ENCODE peak calls at places on chromosomes 2 and 18, in nine cellular contexts. J is GM23338, W is GM23248, F is HCT116, U is neural progenitor cell, Y is hepatocyte, Z is PC-3, R is MM.1S, P is SK-N-SH. C is an unnamed sample.

GRCh38 chr2:10501980-10502802 is 54.1 kb upstream of the ODC1 start:
- DNase-seq in R (no peak), P (no peak), W (no peak), U (no peak), J (no peak), Y (no peak), F (no peak), Z (no peak), C (no peak)

GRCh38 chr2:74843371-74844298 is 9.7 kb downstream of the HK2 start:
- DNase-seq in Y (peak; percentile 76), U (no peak), W (peak; percentile 87), Z (peak; percentile 82), P (no peak), F (no peak), R (peak; percentile 79), J (no peak), C (peak; percentile 39)

GRCh38 chr2:53787255-53787910 is 539 bp downstream of the ERLEC1 start:
- DNase-seq in J (peak; percentile 8), Z (peak; percentile 36), U (no peak), Y (peak; percentile 26), P (peak; percentile 16), F (no peak), R (peak; percentile 35), W (peak; percentile 72), C (peak; percentile 13)

GRCh38 chr2:165927353-165927752 is 26.2 kb downstream of the TTC21B start:
- DNase-seq in W (peak; percentile 4), R (no peak), Z (peak; percentile 17), P (no peak), F (no peak), U (no peak), J (no peak), Y (no peak), C (no peak)

GRCh38 chr18:68837665-68838390 is 39.9 kb downstream of the CCDC102B start:
- DNase-seq in R (no peak), U (no peak), J (no peak), Z (peak; percentile 35), F (no peak), W (peak; percentile 76), P (no peak), Y (no peak), C (no peak)

GRCh38 chr2:61277756-61278155 is 115.8 kb downstream of the C2orf74 start:
- DNase-seq in Y (no peak), W (no peak), J (peak; percentile 29), P (no peak), Z (no peak), R (no peak), U (no peak), F (no peak), C (no peak)

GRCh38 chr2:111673526-111673925 is 210.5 kb downstream of the ANAPC1 start:
- DNase-seq in P (no peak), R (no peak), J (no peak), U (no peak), Z (no peak), Y (no peak), W (no peak), F (no peak), C (peak; percentile 59)

GRCh38 chr2:188983427-188984101 is 9.4 kb downstream of the COL3A1 start:
- DNase-seq in U (peak; percentile 32), P (no peak), Y (peak; percentile 31), R (no peak), J (peak; percentile 72), W (peak; percentile 84), Z (peak; percentile 72), F (peak; percentile 34), C (peak; percentile 3)

GRCh38 chr2:3493610-3493997 is 25.7 kb downstream of the ADI1 start:
- DNase-seq in F (no peak), J (peak; percentile 60), Z (no peak), W (no peak), P (peak; percentile 87), R (no peak), U (peak; percentile 57), Y (peak; percentile 54), C (no peak)

GRCh38 chr18:12031181-12031580 is 49.9 kb downstream of the IMPA2 start:
- DNase-seq in P (no peak), F (no peak), W (no peak), Y (no peak), R (no peak), J (no peak), U (no peak), Z (no peak), C (no peak)

GRCh38 chr2:44237221-44237620 is 38.1 kb upstream of the SLC3A1 start:
- DNase-seq in W (no peak), F (no peak), J (no peak), U (no peak), P (no peak), R (peak; percentile 79), Y (no peak), Z (no peak), C (peak; percentile 48)

GRCh38 chr2:233845301-233846060 is 8.9 kb downstream of the HJURP start:
- DNase-seq in Z (no peak), W (no peak), J (no peak), Y (no peak), U (no peak), R (no peak), F (no peak), P (no peak), C (no peak)

GRCh38 chr2:25324905-25325592 is 16.7 kb downstream of the DNMT3A start:
- DNase-seq in Z (no peak), W (peak; percentile 68), P (peak; percentile 83), J (no peak), R (no peak), F (no peak), U (no peak), Y (no peak), C (no peak)

GRCh38 chr2:15976334-15976733 is 36.0 kb downstream of the MYCN start:
- DNase-seq in P (no peak), Z (no peak), U (no peak), W (no peak), J (no peak), Y (no peak), R (no peak), F (no peak), C (no peak)

GRCh38 chr2:28389399-28390240 is 3.0 kb upstream of the FOSL2 start:
- DNase-seq in W (no peak), J (peak; percentile 47), U (peak; percentile 51), F (no peak), Y (no peak), P (peak; percentile 89), Z (no peak), R (no peak), C (no peak)

GRCh38 chr2:133658020-133658903 is 90.0 kb upstream of the NCKAP5 start:
- DNase-seq in F (no peak), Y (no peak), U (peak; percentile 67), Z (peak; percentile 19), W (no peak), J (no peak), R (no peak), P (no peak), C (no peak)

GRCh38 chr18:55839350-55839749 is 251.4 kb upstream of the TCF4 start:
- DNase-seq in U (no peak), R (no peak), F (no peak), J (no peak), P (no peak), W (peak; percentile 83), Z (peak; percentile 74), Y (no peak), C (no peak)

GRCh38 chr2:21118302-21118920 is 5.4 kb upstream of the TDRD15 start:
- DNase-seq in Z (peak; percentile 34), F (peak; percentile 26), J (peak; percentile 56), W (peak; percentile 34), U (peak; percentile 56), Y (peak; percentile 49), P (peak; percentile 75), R (peak; percentile 59), C (peak; percentile 57)

GRCh38 chr2:9136997-9137819 is 69.4 kb upstream of the ASAP2 start:
- DNase-seq in J (no peak), W (no peak), Z (no peak), Y (peak; percentile 44), P (no peak), R (no peak), U (no peak), F (no peak), C (no peak)

GRCh38 chr18:36526611-36527010 is 229.1 kb downstream of the FHOD3 start:
- DNase-seq in Z (peak; percentile 12), Y (no peak), U (no peak), R (no peak), F (no peak), W (no peak), P (no peak), J (no peak), C (no peak)

DNA sequence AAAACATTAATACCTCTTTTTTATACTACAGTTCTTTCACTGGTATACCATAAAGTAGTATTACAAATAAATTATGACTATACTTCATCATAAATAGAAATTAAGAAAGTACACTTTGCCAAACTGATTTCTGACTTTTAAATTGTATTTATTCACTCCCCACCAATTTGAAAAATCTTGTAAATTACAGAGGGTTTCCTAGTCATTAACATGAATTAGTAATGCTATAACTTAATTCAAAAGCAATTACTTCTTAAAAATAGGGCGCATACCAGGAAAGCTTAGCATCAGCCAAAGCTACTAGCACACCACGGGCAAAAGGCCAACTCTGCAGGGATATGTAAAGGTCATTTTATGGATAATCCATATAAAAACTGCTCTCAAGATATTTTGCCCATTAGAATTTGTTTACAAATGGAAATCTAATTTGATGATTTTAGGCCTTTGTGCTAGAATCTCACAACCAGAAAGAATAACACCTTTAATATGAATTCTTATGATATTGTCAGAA is 142.3 kb downstream of the PIGN start:
- DNase-seq in J (no peak), F (no peak), W (peak; percentile 10), U (no peak), Y (no peak), Z (no peak), P (no peak), R (no peak), C (no peak)
- H3K4me3 ChIP-seq in J (no peak overlapping the region), F (no peak overlapping the region), W (no peak overlapping the region), U (no peak overlapping the region), Y (no peak overlapping the region), Z (no peak overlapping the region), P (no peak overlapping the region), R (no peak overlapping the region), C (no peak overlapping the region)

GRCh38 chr18:32439241-32439640 is 31.4 kb downstream of the GAREM1 start:
- DNase-seq in J (no peak), P (no peak), W (no peak), U (no peak), F (no peak), R (no peak), Y (no peak), Z (no peak), C (no peak)
- TF ChIP-seq EZH2phosphoT487 in J (no peak), P (no peak), W (no peak), U (no peak), F (no peak), R (no peak), Y (no peak), Z (no peak), C (no peak)

DNA sequence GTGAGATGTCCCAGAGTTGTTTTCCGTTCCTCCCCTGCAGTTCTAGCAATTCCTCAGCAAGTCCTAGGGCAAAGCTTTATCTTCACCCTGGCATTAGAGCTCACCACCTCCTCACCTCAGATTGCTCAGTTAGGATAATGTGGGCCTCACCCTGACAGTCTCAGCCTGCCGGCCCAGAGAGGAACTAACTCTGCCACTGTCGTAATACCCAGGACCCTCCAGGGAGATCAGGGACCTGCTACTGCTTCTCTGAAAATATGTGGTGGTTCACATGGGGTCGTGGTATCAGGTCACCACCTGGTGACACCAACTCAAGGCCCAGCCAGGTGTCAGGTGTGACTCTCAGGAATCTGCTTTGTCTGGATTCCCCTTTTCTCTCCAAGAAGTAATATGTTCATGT is 120.7 kb downstream of the FEZ2 start:
- DNase-seq in P (no peak), F (no peak), W (no peak), U (no peak), J (no peak), Z (no peak), Y (no peak), R (no peak), C (peak; percentile 31)
- H3K4me3 ChIP-seq in P (no peak overlapping the region), F (no peak overlapping the region), W (no peak overlapping the region), U (no peak overlapping the region), J (no peak overlapping the region), Z (no peak overlapping the region), Y (no peak overlapping the region), R (no peak overlapping the region), C (no peak overlapping the region)

GRCh38 chr2:159030674-159031380 is 62.4 kb downstream of the TANC1 start:
- DNase-seq in Y (peak; percentile 63), P (peak; percentile 59), R (no peak), U (peak; percentile 44), F (peak; percentile 23), W (peak; percentile 52), Z (peak; percentile 51), J (peak; percentile 56), C (no peak)
- TF ChIP-seq EZH2phosphoT487 in Y (no peak), P (no peak), R (no peak), U (no peak), F (no peak), W (no peak), Z (no peak), J (no peak), C (no peak)